ENCODE peak calls at places on chromosomes 7 and 10, in six cellular contexts. G is H1, X is H9, A is IMR-90, F is neuronal stem cell, S is trophoblast cell. Z is an unnamed sample.

GRCh38 chr7:101740981-101741725 is 76.3 kb upstream of the CUX1 start:
- DNase-seq in S (no peak), A (no peak), F (no peak), G (no peak), X (no peak), Z (no peak)

GRCh38 chr10:128568491-128568890 is 442.3 kb upstream of the MKI67 start:
- DNase-seq in G (no peak), S (no peak), X (no peak), F (no peak), A (no peak), Z (no peak)

GRCh38 chr7:100687740-100688592 is 6.1 kb downstream of the GIGYF1 start:
- DNase-seq in F (no peak), A (peak), S (no peak), G (no peak), X (no peak), Z (no peak)

GRCh38 chr10:113060221-113061053 is 110.4 kb downstream of the TCF7L2 start:
- DNase-seq in F (no peak), G (no peak), S (no peak), X (no peak), A (no peak), Z (peak)

GRCh38 chr10:8815969-8816368 is 761.5 kb downstream of the GATA3 start:
- DNase-seq in F (no peak), X (no peak), S (peak), A (no peak), G (no peak), Z (no peak)

GRCh38 chr10:48579251-48579960 is 25.5 kb downstream of the ARHGAP22 start:
- DNase-seq in G (no peak), A (peak), F (no peak), S (no peak), X (peak), Z (peak)

GRCh38 chr7:111730476-111731300 is 168.4 kb upstream of the IMMP2L start:
- DNase-seq in F (peak), X (no peak), G (no peak), A (peak), S (peak), Z (peak)

GRCh38 chr10:26540601-26541000 is 102.5 kb downstream of the APBB1IP start:
- DNase-seq in G (no peak), X (no peak), S (no peak), A (no peak), F (peak), Z (no peak)

GRCh38 chr10:13990918-13991317 is 339.8 kb downstream of the FRMD4A start:
- DNase-seq in S (no peak), A (peak), G (no peak), F (no peak), X (no peak), Z (no peak)

GRCh38 chr7:103106336-103107070 is 31.6 kb downstream of the ARMC10 start:
- DNase-seq in G (peak), X (peak), A (peak), S (no peak), F (no peak), Z (peak)

GRCh38 chr7:42492895-42493294 is 255.9 kb upstream of the GLI3 start:
- DNase-seq in S (no peak), A (no peak), G (no peak), X (no peak), F (no peak), Z (peak)

GRCh38 chr10:113894581-113894980 is 40.1 kb downstream of the NHLRC2 start:
- DNase-seq in F (no peak), A (no peak), G (no peak), S (no peak), X (no peak), Z (no peak)

GRCh38 chr7:109696723-109697122 is 1127.0 kb downstream of the DNAJB9 start:
- DNase-seq in X (no peak), G (no peak), A (no peak), F (no peak), S (no peak), Z (no peak)

GRCh38 chr7:157651366-157652160 is 314.8 kb downstream of the DNAJB6 start:
- DNase-seq in A (no peak), S (no peak), G (no peak), F (no peak), X (no peak), Z (no peak)

GRCh38 chr7:117951285-117951684 is 78.0 kb upstream of the CTTNBP2 start:
- DNase-seq in F (no peak), A (no peak), S (peak), G (no peak), X (no peak), Z (no peak)

GRCh38 chr7:117946201-117946633 is 73.0 kb upstream of the CTTNBP2 start:
- DNase-seq in S (no peak), X (peak), G (no peak), F (no peak), A (peak), Z (no peak)

GRCh38 chr7:117949232-117949631 is 76.0 kb upstream of the CTTNBP2 start:
- DNase-seq in G (no peak), A (peak), S (peak), F (no peak), X (no peak), Z (no peak)

GRCh38 chr7:117950601-117951278 is 77.5 kb upstream of the CTTNBP2 start:
- DNase-seq in F (no peak), X (no peak), S (no peak), A (no peak), G (no peak), Z (no peak)

DNA sequence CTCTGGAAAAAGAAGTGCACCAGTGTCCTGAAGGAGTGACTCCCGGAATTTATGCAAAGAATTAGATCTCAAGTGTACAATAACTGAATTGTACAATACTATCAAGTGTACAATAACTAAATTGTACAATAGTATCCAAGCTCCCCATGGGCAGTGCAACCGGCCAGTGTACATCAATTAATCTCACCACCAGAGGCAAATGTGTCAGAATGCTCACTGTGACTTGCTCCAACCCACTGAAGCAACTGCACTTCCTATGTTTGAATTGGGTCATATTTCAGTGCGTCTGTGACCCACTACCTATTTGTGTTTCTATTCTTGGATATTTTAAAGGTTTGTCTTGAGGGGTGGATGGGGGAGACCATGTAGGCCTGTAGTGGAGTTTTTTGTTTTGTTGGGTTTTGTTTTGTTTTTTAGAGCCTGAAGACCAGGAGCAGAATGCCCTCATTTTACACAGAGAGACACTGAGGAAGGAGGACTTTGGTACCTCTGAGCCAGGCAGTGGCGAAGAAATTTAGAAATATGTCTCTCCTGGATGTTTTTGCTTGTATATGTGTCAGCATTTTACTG is 78.6 kb upstream of the CTTNBP2 start:
- DNase-seq in A (no peak), F (no peak), X (no peak), G (no peak), S (no peak), Z (no peak)
- H3K9ac ChIP-seq in A (no peak), F (no peak), X (no peak), G (no peak), S (no peak), Z (no peak)

GRCh38 chr7:155631155-155631554 is 13.3 kb upstream of the RBM33 start:
- DNase-seq in A (no peak), X (no peak), F (no peak), S (no peak), G (no peak), Z (no peak)
- H3K14ac ChIP-seq in A (no peak), X (no peak), F (no peak), S (no peak), G (no peak), Z (no peak)

GRCh38 chr10:22683995-22684305 is 30.4 kb downstream of the PIP4K2A start:
- DNase-seq in X (no peak), F (no peak), S (peak), G (no peak), A (no peak), Z (no peak)
- H2AFZ ChIP-seq in X (no peak), F (no peak), S (no peak), G (no peak), A (no peak), Z (no peak)

GRCh38 chr10:125989791-125990190 is 93.4 kb downstream of the FANK1 start:
- DNase-seq in G (no peak), X (no peak), S (no peak), F (no peak), A (no peak), Z (no peak)

GRCh38 chr10:125992244-125992643 is 95.9 kb downstream of the FANK1 start:
- DNase-seq in X (no peak), G (no peak), F (no peak), S (no peak), A (no peak), Z (no peak)

GRCh38 chr10:125995726-125996304 is 99.5 kb downstream of the FANK1 start:
- DNase-seq in X (no peak), G (no peak), S (no peak), A (no peak), F (no peak), Z (no peak)

GRCh38 chr10:125994601-125995000 is 98.2 kb downstream of the FANK1 start:
- DNase-seq in F (no peak), A (no peak), X (no peak), S (no peak), G (no peak), Z (no peak)

GRCh38 chr10:125991009-125991788 is 94.8 kb downstream of the FANK1 start:
- DNase-seq in G (no peak), A (no peak), X (no peak), F (no peak), S (no peak), Z (no peak)
- H3K9ac ChIP-seq in G (no peak), A (no peak), X (no peak), F (no peak), S (no peak), Z (no peak)